ENCODE peak calls at places on chromosomes 2 and 18, in six cellular contexts. P is lower lobe of right lung, B is mammary epithelial cell, T is brain microvascular endothelial cell, O is astrocyte, Y is neural progenitor cell. I is an unnamed sample.

GRCh38 chr2:160687629-160688028 is 194.0 kb upstream of the RBMS1 start:
- DNase-seq in P (no peak), B (no peak), T (no peak), O (no peak), Y (no peak), I (no peak)

GRCh38 chr2:191696960-191697359 is 19.0 kb downstream of the NABP1 start:
- DNase-seq in P (no peak), B (no peak), T (no peak), O (no peak), Y (no peak), I (no peak)

GRCh38 chr2:48471048-48471474 is 58.9 kb upstream of the STON1 start:
- DNase-seq in P (no peak), B (peak; percentile 53), T (peak; percentile 67), O (peak; percentile 54), Y (peak; percentile 75), I (no peak)

GRCh38 chr2:58387701-58388100 is 146.6 kb upstream of the FANCL start:
- DNase-seq in P (no peak), B (peak; percentile 38), T (no peak), O (no peak), Y (no peak), I (no peak)

GRCh38 chr18:58831610-58832009 is 33.1 kb upstream of the ZNF532 start:
- DNase-seq in P (no peak), B (peak; percentile 61), T (peak; percentile 33), O (peak; percentile 72), Y (no peak), I (no peak)

GRCh38 chr2:74511104-74511989 is 2.9 kb upstream of the TLX2 start:
- DNase-seq in P (no peak), B (no peak), T (no peak), O (no peak), Y (no peak), I (no peak)

GRCh38 chr2:156536534-156536933 is 100.4 kb downstream of the GPD2 start:
- DNase-seq in P (no peak), B (peak; percentile 6), T (no peak), O (no peak), Y (no peak), I (no peak)

GRCh38 chr2:178484245-178485041 is 4.2 kb downstream of the PLEKHA3 start:
- DNase-seq in P (no peak), B (no peak), T (peak; percentile 60), O (peak; percentile 39), Y (no peak), I (no peak)

GRCh38 chr2:70418514-70418913 is 116.6 kb upstream of the FAM136A start:
- DNase-seq in P (no peak), B (no peak), T (no peak), O (no peak), Y (no peak), I (no peak)

GRCh38 chr2:158509928-158510797 is 53.4 kb downstream of the PKP4 start:
- DNase-seq in P (no peak), B (no peak), T (no peak), O (peak; percentile 68), Y (no peak), I (no peak)

GRCh38 chr2:121375621-121376159 is 90.7 kb upstream of the TFCP2L1 start:
- DNase-seq in P (no peak), B (no peak), T (peak; percentile 83), O (peak; percentile 60), Y (no peak), I (no peak)

GRCh38 chr2:109402180-109402579 is 211.6 kb downstream of the SEPTIN10 start:
- DNase-seq in P (no peak), B (no peak), T (no peak), O (peak; percentile 11), Y (no peak), I (no peak)

GRCh38 chr2:30031184-30031583 is 109.8 kb upstream of the ALK start:
- DNase-seq in P (no peak), B (no peak), T (no peak), O (no peak), Y (peak; percentile 52), I (no peak)

GRCh38 chr2:239504643-239505235 is 103.9 kb upstream of the HDAC4 start:
- DNase-seq in P (no peak), B (no peak), T (no peak), O (no peak), Y (no peak), I (no peak)

GRCh38 chr2:142557391-142557790 is 320.1 kb upstream of the KYNU start:
- DNase-seq in P (no peak), B (no peak), T (peak; percentile 46), O (peak; percentile 3), Y (no peak), I (no peak)

GRCh38 chr2:223688094-223688835 is 86.1 kb upstream of the SCG2 start:
- DNase-seq in P (no peak), B (no peak), T (no peak), O (no peak), Y (peak; percentile 30), I (no peak)

GRCh38 chr18:12783524-12783923 is 80.7 kb downstream of the PSMG2 start:
- DNase-seq in P (no peak), B (no peak), T (no peak), O (no peak), Y (no peak), I (no peak)

GRCh38 chr18:62723666-62724281 is 8.4 kb downstream of the PHLPP1 start:
- DNase-seq in P (no peak), B (no peak), T (no peak), O (no peak), Y (no peak), I (no peak)

GRCh38 chr2:1922402-1923025 is 178.2 kb upstream of the PXDN start:
- DNase-seq in P (no peak), B (no peak), T (no peak), O (no peak), Y (no peak), I (peak; percentile 29)
- H3K27ac ChIP-seq in P (no peak overlapping the region), B (no peak overlapping the region), T (no peak overlapping the region), O (no peak overlapping the region), Y (no peak overlapping the region), I (no peak overlapping the region)

GRCh38 chr2:40315684-40316083 is 136.2 kb downstream of the SLC8A1 start:
- DNase-seq in P (no peak), B (peak; percentile 59), T (peak; percentile 20), O (peak; percentile 68), Y (no peak), I (no peak)

GRCh38 chr2:40318931-40319330 is 133.0 kb downstream of the SLC8A1 start:
- DNase-seq in P (no peak), B (no peak), T (no peak), O (no peak), Y (peak; percentile 19), I (no peak)

GRCh38 chr2:40317047-40317446 is 134.8 kb downstream of the SLC8A1 start:
- DNase-seq in P (no peak), B (peak; percentile 27), T (no peak), O (peak; percentile 31), Y (no peak), I (no peak)

GRCh38 chr2:40317756-40318155 is 134.1 kb downstream of the SLC8A1 start:
- DNase-seq in P (no peak), B (no peak), T (no peak), O (no peak), Y (no peak), I (no peak)

GRCh38 chr2:40316631-40317030 is 135.3 kb downstream of the SLC8A1 start:
- DNase-seq in P (no peak), B (peak; percentile 3), T (no peak), O (no peak), Y (no peak), I (no peak)
- H3K4me3 ChIP-seq in P (no peak overlapping the region), B (no peak overlapping the region), T (no peak overlapping the region), O (no peak overlapping the region), Y (no peak overlapping the region), I (no peak overlapping the region)

GRCh38 chr2:15660491-15661294 is 69.0 kb downstream of the DDX1 start:
- DNase-seq in P (no peak), B (no peak), T (no peak), O (no peak), Y (no peak), I (no peak)

GRCh38 chr2:15661295-15661569 is 69.6 kb downstream of the DDX1 start:
- DNase-seq in P (no peak), B (no peak), T (no peak), O (no peak), Y (no peak), I (no peak)

GRCh38 chr2:15656090-15656489 is 64.4 kb downstream of the DDX1 start:
- DNase-seq in P (no peak), B (no peak), T (no peak), O (no peak), Y (no peak), I (no peak)

GRCh38 chr2:15657759-15658158 is 66.1 kb downstream of the DDX1 start:
- DNase-seq in P (no peak), B (no peak), T (no peak), O (no peak), Y (no peak), I (no peak)

GRCh38 chr2:15658911-15659310 is 67.2 kb downstream of the DDX1 start:
- DNase-seq in P (no peak), B (no peak), T (no peak), O (no peak), Y (no peak), I (no peak)
- TF ChIP-seq CTCF in P (no peak), B (no peak), T (no peak), O (no peak), Y (no peak), I (no peak)

GRCh38 chr18:9869713-9870430 is 15.9 kb upstream of the TXNDC2 start:
- DNase-seq in P (no peak), B (peak; percentile 63), T (peak; percentile 47), O (peak; percentile 85), Y (no peak), I (no peak)
- H3K27ac ChIP-seq in P (no peak overlapping the region), B (no peak overlapping the region), T (peak overlapping the region; percentile 11), O (no peak overlapping the region), Y (no peak overlapping the region), I (no peak overlapping the region)

GRCh38 chr2:229910147-229910831 is 11.5 kb downstream of the TRIP12 start:
- DNase-seq in P (no peak), B (no peak), T (no peak), O (no peak), Y (no peak), I (no peak)
- H3K4me3 ChIP-seq in P (no peak overlapping the region), B (no peak overlapping the region), T (no peak overlapping the region), O (no peak overlapping the region), Y (no peak overlapping the region), I (no peak overlapping the region)

I was measured in coronary artery.